ENCODE peak calls at places on chromosomes 13 and 19, in ten cellular contexts. I, L, P, J, U, F, B, A, Q and O are unnamed samples.
A peak's percentile ranks its signal among the peaks of the same experiment; 100 is the strongest.

GRCh38 chr13:51913421-51914136 is 51.8 kb downstream of the CCDC70 start:
- DNase-seq in I (peak; percentile 12), L (no peak), P (no peak), J (no peak), U (no peak), F (peak; percentile 72), B (no peak), A (no peak), Q (peak; percentile 20), O (no peak)

GRCh38 chr19:7657047-7657779 is 11.6 kb upstream of the RETN start:
- DNase-seq in I (no peak), L (no peak), P (no peak), J (no peak), U (no peak), F (no peak), B (no peak), A (no peak), Q (no peak), O (peak; percentile 91)

GRCh38 chr19:44552324-44552723 is 22.8 kb upstream of the CEACAM20 start:
- DNase-seq in I (no peak), L (peak; percentile 71), P (peak; percentile 62), J (peak; percentile 60), U (peak; percentile 63), F (peak; percentile 87), B (peak; percentile 72), A (peak; percentile 51), Q (peak; percentile 56), O (peak; percentile 70)

GRCh38 chr19:52993342-52994178 is 20.2 kb upstream of the ERVV-1 start:
- DNase-seq in I (peak; percentile 76), L (peak; percentile 89), P (peak; percentile 33), J (peak; percentile 91), U (peak; percentile 46), F (peak; percentile 92), B (no peak), A (peak; percentile 53), Q (peak; percentile 82), O (peak; percentile 91)

GRCh38 chr13:26616126-26616525 is 58.6 kb downstream of the WASF3 start:
- DNase-seq in I (no peak), L (no peak), P (no peak), J (no peak), U (no peak), F (no peak), B (no peak), A (peak; percentile 94), Q (no peak), O (no peak)

GRCh38 chr13:42574435-42575311 is 721 bp downstream of the TNFSF11 start:
- DNase-seq in I (no peak), L (no peak), P (no peak), J (no peak), U (no peak), F (peak; percentile 44), B (no peak), A (peak; percentile 7), Q (no peak), O (peak; percentile 81)

GRCh38 chr19:9289231-9289884 is 20.3 kb downstream of the ZNF699 start:
- DNase-seq in I (no peak), L (no peak), P (no peak), J (no peak), U (no peak), F (no peak), B (no peak), A (no peak), Q (no peak), O (no peak)

GRCh38 chr19:45643024-45643926 is 4.1 kb upstream of the EML2 start:
- DNase-seq in I (peak; percentile 84), L (peak; percentile 68), P (peak; percentile 94), J (peak; percentile 92), U (peak; percentile 95), F (peak; percentile 92), B (peak; percentile 95), A (peak; percentile 59), Q (peak; percentile 96), O (peak; percentile 97)

GRCh38 chr19:33032218-33032781 is 32.4 kb downstream of the RHPN2 start:
- DNase-seq in I (no peak), L (no peak), P (no peak), J (peak; percentile 65), U (peak; percentile 58), F (peak; percentile 27), B (no peak), A (no peak), Q (no peak), O (no peak)

GRCh38 chr13:35179920-35180663 is 238.0 kb downstream of the NBEA start:
- DNase-seq in I (no peak), L (no peak), P (no peak), J (no peak), U (no peak), F (no peak), B (no peak), A (no peak), Q (no peak), O (no peak)

GRCh38 chr13:113724780-113725315 is 34.2 kb upstream of the TMEM255B start:
- DNase-seq in I (peak; percentile 84), L (peak; percentile 66), P (peak; percentile 41), J (peak; percentile 95), U (peak; percentile 91), F (peak; percentile 83), B (peak; percentile 49), A (peak; percentile 46), Q (peak; percentile 87), O (peak; percentile 94)

GRCh38 chr13:108342369-108343289 is 73.1 kb downstream of the TNFSF13B start:
- DNase-seq in I (no peak), L (no peak), P (no peak), J (no peak), U (no peak), F (peak; percentile 65), B (peak; percentile 4), A (peak; percentile 40), Q (no peak), O (no peak)
- TF ChIP-seq CTCF in I (peak; percentile 62), L (peak; percentile 28), P (no peak), J (peak; percentile 73), U (peak; percentile 60), F (peak; percentile 80), B (peak; percentile 57), A (peak; percentile 50), Q (no peak), O (peak; percentile 41)

GRCh38 chr13:70623260-70623659 is 515.0 kb upstream of the KLHL1 start:
- DNase-seq in I (no peak), L (no peak), P (no peak), J (no peak), U (no peak), F (no peak), B (no peak), A (peak; percentile 15), Q (no peak), O (no peak)
- TF ChIP-seq CTCF in I (peak; percentile 39), L (no peak), P (no peak), J (no peak), U (peak; percentile 32), F (peak; percentile 58), B (peak; percentile 26), A (no peak), Q (peak; percentile 55), O (peak; percentile 53)

GRCh38 chr13:40657307-40657706 is 9.1 kb downstream of the FOXO1 start:
- DNase-seq in I (no peak), L (no peak), P (no peak), J (no peak), U (no peak), F (no peak), B (no peak), A (no peak), Q (no peak), O (no peak)

GRCh38 chr13:40656358-40656757 is 10.1 kb downstream of the FOXO1 start:
- DNase-seq in I (no peak), L (no peak), P (no peak), J (no peak), U (no peak), F (no peak), B (no peak), A (no peak), Q (no peak), O (no peak)

GRCh38 chr13:40660270-40660669 is 6.2 kb downstream of the FOXO1 start:
- DNase-seq in I (no peak), L (no peak), P (no peak), J (no peak), U (no peak), F (peak; percentile 45), B (no peak), A (no peak), Q (no peak), O (no peak)

GRCh38 chr13:40660692-40661091 is 5.7 kb downstream of the FOXO1 start:
- DNase-seq in I (no peak), L (no peak), P (no peak), J (no peak), U (no peak), F (no peak), B (no peak), A (no peak), Q (no peak), O (no peak)

GRCh38 chr13:40657961-40658360 is 8.5 kb downstream of the FOXO1 start:
- DNase-seq in I (no peak), L (no peak), P (no peak), J (no peak), U (no peak), F (no peak), B (no peak), A (no peak), Q (no peak), O (no peak)
- TF ChIP-seq CTCF in I (no peak), L (no peak), P (no peak), J (no peak), U (no peak), F (no peak), B (no peak), A (no peak), Q (no peak), O (no peak)

GRCh38 chr19:14540741-14541525 is 11.5 kb downstream of the TECR start:
- DNase-seq in I (no peak), L (no peak), P (no peak), J (no peak), U (no peak), F (no peak), B (no peak), A (no peak), Q (no peak), O (no peak)

GRCh38 chr19:14542721-14543328 is 13.4 kb downstream of the TECR start:
- DNase-seq in I (peak; percentile 41), L (peak; percentile 36), P (no peak), J (no peak), U (peak; percentile 26), F (no peak), B (no peak), A (peak; percentile 68), Q (no peak), O (no peak)

GRCh38 chr19:14533450-14533849 is 4.1 kb downstream of the TECR start:
- DNase-seq in I (no peak), L (no peak), P (no peak), J (no peak), U (no peak), F (no peak), B (no peak), A (no peak), Q (no peak), O (no peak)

DNA sequence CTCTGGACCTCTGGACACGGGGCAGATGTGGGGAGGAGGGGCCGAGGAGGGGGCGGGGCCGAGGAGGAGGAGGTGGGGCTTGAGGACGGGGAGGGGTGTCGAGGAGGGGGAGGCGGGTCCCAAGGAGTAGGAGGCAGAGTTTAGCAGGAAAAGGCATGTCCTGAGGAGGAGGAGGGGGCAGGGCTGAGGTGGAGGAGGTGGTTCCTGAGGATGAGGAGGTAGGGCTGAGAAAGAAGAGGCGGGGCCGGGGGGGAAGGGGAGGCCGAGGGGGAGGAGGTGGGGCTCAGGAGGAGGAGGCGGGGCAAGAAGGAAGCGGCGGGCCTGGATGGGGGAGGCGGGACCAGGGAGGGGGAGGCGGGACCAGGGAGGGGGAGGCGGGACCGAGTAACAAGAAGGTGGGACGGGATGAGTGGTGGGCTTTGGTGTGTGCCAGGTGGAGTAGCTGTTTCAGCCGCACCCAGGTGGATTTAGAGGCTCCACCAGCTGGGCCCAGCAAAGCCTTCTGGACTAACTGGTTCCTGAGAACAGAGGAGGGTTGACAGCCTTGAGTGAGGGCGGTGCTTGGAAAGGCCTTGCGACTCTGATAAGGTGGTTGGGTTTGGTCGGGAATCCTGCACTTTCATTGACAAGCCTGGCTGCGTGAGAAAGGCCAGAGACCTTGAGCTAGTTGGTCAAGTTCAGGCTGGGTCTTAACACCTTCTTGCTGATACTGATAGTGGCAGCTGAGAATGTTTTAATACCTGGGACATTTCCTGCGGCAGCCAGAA is 7.7 kb downstream of the TECR start:
- DNase-seq in I (peak; percentile 83), L (peak; percentile 95), P (peak; percentile 68), J (peak; percentile 55), U (peak; percentile 89), F (peak; percentile 98), B (peak; percentile 51), A (peak; percentile 89), Q (peak; percentile 80), O (peak; percentile 75)
- TF ChIP-seq CTCF in I (no peak), L (no peak), P (no peak), J (no peak), U (no peak), F (no peak), B (no peak), A (no peak), Q (no peak), O (no peak)